ENCODE peak calls at places on chromosomes 6 and 20, in four cellular contexts. D is HepG2, B is K562, Z is GM12878. V is an unnamed sample.

GRCh38 chr6:19231878-19232519 is 605.2 kb upstream of the ID4 start:
- DNase-seq in Z (no peak), B (no peak), D (no peak), V (no peak)

GRCh38 chr20:63706852-63707557 is 771 bp downstream of the ARFRP1 start:
- DNase-seq in Z (no peak), D (peak), B (peak), V (peak)

GRCh38 chr6:16160794-16161193 is 31.9 kb downstream of the MYLIP start:
- DNase-seq in D (no peak), B (no peak), Z (no peak), V (no peak)

GRCh38 chr6:125787791-125788190 is 3.0 kb upstream of the NCOA7 start:
- DNase-seq in D (no peak), Z (no peak), B (peak), V (peak)

GRCh38 chr20:40750541-40750940 is 61.5 kb upstream of the MAFB start:
- DNase-seq in D (no peak), B (no peak), Z (no peak), V (no peak)

GRCh38 chr6:164207024-164207423 is 792.5 kb downstream of the QKI start:
- DNase-seq in B (no peak), D (no peak), Z (no peak), V (no peak)

GRCh38 chr6:444653-445275 is 53.2 kb downstream of the IRF4 start:
- DNase-seq in B (no peak), Z (no peak), D (no peak), V (no peak)

GRCh38 chr20:47319517-47320252 is 36.8 kb downstream of the ZMYND8 start:
- DNase-seq in B (no peak), Z (no peak), D (no peak), V (peak)

GRCh38 chr6:6469074-6469473 is 119.4 kb upstream of the LY86 start:
- DNase-seq in Z (no peak), D (no peak), B (no peak), V (no peak)

GRCh38 chr6:123962508-123962907 is 158.8 kb downstream of the NKAIN2 start:
- DNase-seq in B (no peak), Z (no peak), D (peak), V (no peak)

GRCh38 chr6:34143884-34144580 is 1.9 kb downstream of the GRM4 start:
- DNase-seq in Z (no peak), D (peak), B (peak), V (no peak)

GRCh38 chr6:165684333-165684732 is 21.3 kb upstream of the PDE10A start:
- DNase-seq in Z (no peak), B (no peak), D (no peak), V (no peak)

GRCh38 chr6:131744888-131745287 is 34.1 kb upstream of the CTAGE9 start:
- DNase-seq in B (no peak), D (no peak), Z (no peak), V (no peak)

GRCh38 chr6:31970604-31971271 is 1.2 kb downstream of the DXO start:
- DNase-seq in B (no peak), Z (no peak), D (no peak), V (no peak)

GRCh38 chr6:36252005-36252404 is 17.9 kb upstream of the PNPLA1 start:
- DNase-seq in Z (no peak), D (no peak), B (no peak), V (no peak)
- TF ChIP-seq BHLHE40 in Z (no peak), D (no peak), B (no peak), V (no peak)

GRCh38 chr6:53315086-53315724 is 33.5 kb downstream of the ELOVL5 start:
- DNase-seq in D (no peak), Z (no peak), B (peak), V (no peak)

GRCh38 chr6:53320964-53321363 is 27.8 kb downstream of the ELOVL5 start:
- DNase-seq in B (no peak), Z (no peak), D (peak), V (no peak)

GRCh38 chr6:53321701-53322100 is 27.0 kb downstream of the ELOVL5 start:
- DNase-seq in Z (no peak), D (peak), B (no peak), V (no peak)

GRCh38 chr6:53318429-53318828 is 30.3 kb downstream of the ELOVL5 start:
- DNase-seq in B (no peak), D (no peak), Z (no peak), V (no peak)

DNA sequence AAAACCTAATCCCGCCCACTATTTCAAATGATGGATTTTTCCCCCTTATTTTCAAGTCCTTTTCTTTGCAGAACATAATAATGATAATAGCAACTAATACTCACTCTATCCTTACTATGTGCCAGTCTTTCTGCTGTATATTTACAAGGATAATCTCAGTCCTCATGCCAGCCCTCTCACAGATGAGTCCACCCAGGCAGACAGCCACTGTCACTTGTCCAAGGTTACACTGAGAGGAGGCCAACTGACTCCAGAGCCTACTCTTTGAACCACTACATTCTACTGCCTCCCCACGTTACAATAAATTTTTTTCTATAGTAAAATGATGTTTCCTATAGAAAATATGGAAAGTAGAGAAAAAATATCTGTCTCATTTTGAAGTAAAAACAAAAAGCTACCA is 30.9 kb downstream of the ELOVL5 start:
- DNase-seq in Z (no peak), D (no peak), B (no peak), V (no peak)
- H3K9ac ChIP-seq in Z (no peak), D (no peak), B (no peak), V (no peak)

GRCh38 chr6:147909645-147910044 is 401.2 kb downstream of the SAMD5 start:
- DNase-seq in B (no peak), D (no peak), Z (no peak), V (peak)
- TF ChIP-seq BHLHE40 in B (no peak), D (no peak), Z (no peak), V (no peak)

DNA sequence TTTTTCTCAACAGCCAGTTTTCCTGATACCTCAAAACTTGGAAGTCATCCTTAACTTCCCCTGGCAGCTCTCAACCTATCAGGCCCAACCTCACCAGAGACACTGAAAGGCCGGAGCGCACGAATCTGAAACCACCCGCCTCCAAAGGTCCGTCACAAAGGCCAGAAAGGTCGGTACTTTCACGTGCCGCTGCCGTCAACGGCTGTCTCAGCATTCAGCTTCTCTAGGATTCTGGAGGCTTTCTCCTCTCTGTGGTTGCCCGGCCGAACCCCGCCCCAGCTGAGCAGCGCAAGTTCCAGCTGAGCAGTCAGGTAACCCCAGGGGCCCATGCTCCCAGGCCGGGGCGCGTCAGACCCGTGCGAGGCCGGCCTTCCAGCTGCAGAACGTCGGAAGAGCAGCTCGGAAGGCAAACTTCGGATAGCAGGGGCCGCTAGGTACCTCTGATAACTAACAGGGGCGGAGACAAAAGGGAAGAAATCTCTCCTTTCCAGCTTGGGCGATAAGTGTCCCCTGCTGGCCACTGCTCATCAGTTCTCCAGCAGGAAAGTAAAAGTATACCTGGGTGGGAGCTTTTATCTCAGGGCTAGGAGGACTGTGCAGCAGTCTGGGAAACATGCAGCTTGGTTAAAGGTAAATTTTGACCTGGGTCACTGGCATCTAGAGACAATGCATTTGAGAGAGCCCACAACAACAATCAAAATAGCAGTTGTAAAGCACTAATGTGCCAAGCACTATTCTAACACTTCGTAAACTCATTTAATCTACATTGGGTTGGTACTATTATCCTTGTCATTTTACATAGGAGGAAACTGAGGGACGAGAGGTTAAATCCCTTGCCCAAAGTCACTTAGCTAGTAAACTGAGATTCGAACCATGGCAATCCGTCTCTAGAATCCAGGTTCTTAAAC is 16.1 kb downstream of the ZSCAN12 start:
- DNase-seq in Z (no peak), D (peak), B (peak), V (peak)
- H3K9ac ChIP-seq in Z (no peak), D (peak), B (peak), V (peak)

DNA sequence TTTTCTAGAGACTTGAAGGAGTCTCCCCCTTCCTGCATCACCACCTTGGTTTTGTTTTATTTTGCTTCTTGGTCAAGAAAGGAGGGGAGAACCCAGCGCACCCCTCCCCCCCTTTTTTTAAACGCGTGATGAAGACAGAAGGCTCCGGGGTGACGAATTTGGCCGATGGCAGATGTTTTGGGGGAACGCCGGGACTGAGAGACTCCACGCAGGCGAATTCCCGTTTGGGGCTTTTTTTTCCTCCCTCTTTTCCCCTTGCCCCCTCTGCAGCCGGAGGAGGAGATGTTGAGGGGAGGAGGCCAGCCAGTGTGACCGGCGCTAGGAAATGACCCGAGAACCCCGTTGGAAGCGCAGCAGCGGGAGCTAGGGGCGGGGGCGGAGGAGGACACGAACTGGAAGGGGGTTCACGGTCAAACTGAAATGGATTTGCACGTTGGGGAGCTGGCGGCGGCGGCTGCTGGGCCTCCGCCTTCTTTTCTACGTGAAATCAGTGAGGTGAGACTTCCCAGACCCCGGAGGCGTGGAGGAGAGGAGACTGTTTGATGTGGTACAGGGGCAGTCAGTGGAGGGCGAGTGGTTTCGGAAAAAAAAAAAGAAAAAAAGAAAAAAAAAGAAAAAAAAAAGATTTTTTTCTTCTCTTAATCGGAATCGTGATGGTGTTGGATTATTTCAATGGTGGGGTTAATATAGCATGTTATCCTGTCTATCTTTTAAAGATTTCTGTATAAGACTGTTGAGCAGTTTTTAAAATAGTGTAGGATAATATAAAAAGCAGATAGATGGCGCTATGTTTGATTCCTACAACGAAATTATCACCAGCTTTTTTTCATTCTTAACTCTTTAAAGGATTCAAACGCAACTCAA is 3.1 kb downstream of the SOX4 start:
- DNase-seq in D (no peak), Z (no peak), B (no peak), V (peak)
- TF ChIP-seq BHLHE40 in D (no peak), Z (peak), B (no peak), V (peak)

DNA sequence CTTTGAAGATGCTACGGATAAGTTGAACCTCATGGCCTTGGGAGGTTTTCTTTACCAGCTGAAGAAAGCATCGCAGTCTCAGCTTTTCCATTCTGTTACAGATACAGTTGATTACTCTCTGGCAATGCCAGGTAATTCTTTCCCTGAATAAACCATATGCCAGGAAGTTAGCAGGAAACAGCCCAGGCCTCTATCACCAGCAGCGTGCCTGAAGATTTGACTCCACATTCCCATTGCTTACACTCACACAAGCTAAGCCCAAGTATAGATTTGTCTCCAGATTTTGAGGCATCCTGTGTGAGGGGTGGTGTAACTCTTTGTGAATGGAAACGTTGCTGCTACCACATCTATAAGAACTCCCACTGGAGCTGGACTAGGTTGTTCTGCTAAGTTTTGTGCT is 75.7 kb upstream of the PBOV1 start:
- DNase-seq in B (no peak), Z (no peak), D (no peak), V (no peak)
- H3K9ac ChIP-seq in B (no peak), Z (no peak), D (no peak), V (no peak)

GRCh38 chr6:33052627-33053026 is 20.8 kb downstream of the HLA-DPA1 start:
- DNase-seq in D (no peak), Z (no peak), B (no peak), V (no peak)

GRCh38 chr6:33057222-33058150 is 16.0 kb downstream of the HLA-DPA1 start:
- DNase-seq in Z (no peak), B (no peak), D (no peak), V (no peak)

GRCh38 chr6:33050013-33050800 is 23.2 kb downstream of the HLA-DPA1 start:
- DNase-seq in D (no peak), Z (no peak), B (no peak), V (no peak)

GRCh38 chr6:33049323-33049722 is 24.1 kb downstream of the HLA-DPA1 start:
- DNase-seq in B (no peak), D (no peak), Z (no peak), V (no peak)

DNA sequence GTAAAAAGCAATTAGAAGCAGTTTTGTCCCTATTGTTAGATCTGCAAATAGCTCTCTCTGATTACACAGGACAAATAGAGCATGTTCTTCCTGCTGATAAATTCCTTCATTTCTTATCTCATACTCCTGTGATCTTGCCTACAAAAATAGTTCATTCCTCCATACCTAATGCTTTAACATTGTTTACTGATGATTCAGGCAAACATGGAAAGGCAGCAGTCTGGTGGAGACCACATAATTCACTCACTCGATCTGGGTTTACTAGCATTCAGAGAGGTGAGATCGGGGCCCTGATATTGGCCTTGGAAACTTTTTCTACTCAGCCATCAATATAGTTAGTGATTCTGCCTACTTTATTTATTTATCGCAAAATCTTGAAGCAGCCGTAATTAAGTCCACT is 20.2 kb downstream of the HLA-DPA1 start:
- DNase-seq in Z (no peak), B (no peak), D (peak), V (peak)
- TF ChIP-seq BHLHE40 in Z (no peak), B (no peak), D (no peak), V (no peak)

DNA sequence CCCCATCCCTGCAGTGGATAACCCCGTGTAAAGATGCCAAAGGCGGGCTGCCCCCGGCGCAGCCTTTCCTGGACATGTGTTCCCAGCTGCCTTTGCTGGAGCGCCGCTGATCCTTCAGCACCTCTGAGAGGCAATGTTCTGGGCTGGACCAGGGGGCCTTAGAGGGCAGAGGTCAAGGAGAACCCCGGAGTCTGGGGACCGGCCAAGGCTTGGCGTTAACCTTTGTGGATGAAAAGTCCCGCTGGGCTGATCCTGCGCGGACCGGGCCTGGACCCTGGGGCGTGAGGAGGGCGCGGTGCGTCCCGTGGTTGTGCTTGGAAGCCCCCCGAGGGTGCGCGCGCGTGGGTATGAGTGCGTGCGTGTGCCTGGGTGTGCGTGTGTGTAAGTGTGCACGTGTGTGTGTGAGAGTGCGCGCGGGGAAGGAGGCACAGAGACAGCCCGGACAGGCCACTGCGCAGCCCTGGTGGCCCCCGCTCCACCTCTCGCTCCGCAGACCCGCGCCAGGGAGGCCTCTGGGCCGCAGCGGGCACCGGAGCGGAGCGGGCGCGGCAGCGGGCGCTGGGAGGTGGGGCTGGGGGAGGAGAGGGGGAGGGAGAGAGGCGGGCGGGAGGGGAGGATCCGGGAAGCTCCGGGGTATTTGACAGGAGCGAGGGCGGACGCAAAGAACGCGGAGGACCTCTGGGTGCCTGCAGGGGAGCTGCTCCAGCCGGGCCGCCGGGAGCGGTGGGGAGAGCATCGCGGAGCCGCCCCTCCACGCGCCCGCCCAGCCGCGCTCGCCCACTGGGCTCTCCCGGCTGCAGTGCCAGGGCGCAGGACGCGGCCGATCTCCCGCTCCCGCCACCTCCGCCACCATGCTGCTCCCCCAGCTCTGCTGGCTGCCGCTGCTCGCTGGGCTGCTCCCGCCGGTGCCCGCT is at the start of gene SMOC2:
- DNase-seq in Z (no peak), D (no peak), B (no peak), V (no peak)
- H3K9ac ChIP-seq in Z (no peak), D (no peak), B (no peak), V (no peak)

V was measured in IMR-90.